ENCODE peak calls at places on chromosomes 3 and 15, in seven cellular contexts. S is NCI-H1694; H is activated CD4-positive, alpha-beta T cell treated with anti-CD3 and anti-CD28 coated beads, Interleukin-2, amount 50 U/mL, for 1 hour; D is transverse colon; A is NCI-H774; N is fibroblast of pulmonary artery; F is fibroblast of lung. K is an unnamed sample.

GRCh38 chr3:186109897-186110803 is 1.3 kb upstream of the ETV5 start:
- DNase-seq in S (no peak), H (peak; percentile 2), D (no peak), A (no peak), N (peak; percentile 58), F (peak; percentile 30), K (peak; percentile 34)

GRCh38 chr15:99019558-99020540 is 12.3 kb upstream of the PGPEP1L start:
- DNase-seq in S (no peak), H (no peak), D (no peak), A (no peak), N (peak; percentile 50), F (peak; percentile 65), K (peak; percentile 88)

GRCh38 chr15:51869074-51869425 is 39.6 kb downstream of the TMOD3 start:
- DNase-seq in S (no peak), H (no peak), D (peak; percentile 67), A (no peak), N (peak; percentile 75), F (peak; percentile 88), K (peak; percentile 80)

GRCh38 chr3:14877404-14877803 is 58.6 kb downstream of the FGD5 start:
- DNase-seq in S (no peak), H (no peak), D (no peak), A (no peak), N (no peak), F (no peak), K (no peak)

GRCh38 chr3:193922034-193922774 is 213.7 kb upstream of the HES1 start:
- DNase-seq in S (no peak), H (no peak), D (no peak), A (no peak), N (no peak), F (no peak), K (no peak)

GRCh38 chr3:59513570-59513969 is 463.7 kb upstream of the CFAP20DC start:
- DNase-seq in S (no peak), H (no peak), D (no peak), A (no peak), N (no peak), F (no peak), K (no peak)

GRCh38 chr3:23071758-23072157 is 131.4 kb upstream of the UBE2E2 start:
- DNase-seq in S (no peak), H (no peak), D (peak; percentile 14), A (no peak), N (no peak), F (no peak), K (no peak)

GRCh38 chr3:1600206-1600605 is 498.5 kb upstream of the CNTN4 start:
- DNase-seq in S (no peak), H (no peak), D (no peak), A (no peak), N (no peak), F (no peak), K (no peak)

K was measured in fibroblast of mammary gland.